ENCODE peak calls at places on chromosome 3, in eight cellular contexts. Q, Y, O, K, V, X, F and U are unnamed samples.

GRCh38 chr3:40713306-40713705 is 188.5 kb downstream of the ZNF621 start:
- DNase-seq in O (no peak), Y (no peak), K (no peak), F (no peak), V (no peak), X (no peak), Q (no peak), U (no peak)

GRCh38 chr3:40504636-40505430 is 1.0 kb upstream of the ZNF620 start:
- DNase-seq in K (no peak), V (no peak), F (peak), X (no peak), Y (no peak), Q (peak), O (no peak), U (peak)

GRCh38 chr3:64410226-64410625 is 185.0 kb upstream of the PRICKLE2 start:
- DNase-seq in F (no peak), Y (no peak), V (no peak), O (no peak), K (no peak), Q (no peak), X (no peak), U (no peak)

GRCh38 chr3:37330466-37330865 is 156.1 kb upstream of the LRRFIP2 start:
- DNase-seq in V (no peak), K (no peak), O (no peak), Q (no peak), X (no peak), Y (no peak), F (no peak), U (no peak)

GRCh38 chr3:139629033-139629432 is 48.7 kb downstream of the NMNAT3 start:
- DNase-seq in Q (peak), K (no peak), F (peak), Y (no peak), O (peak), V (no peak), X (no peak), U (peak)

GRCh38 chr3:46370784-46371183 is at the start of gene CCR5:
- DNase-seq in V (no peak), O (peak), Y (no peak), K (no peak), X (no peak), Q (no peak), F (no peak), U (no peak)

GRCh38 chr3:151009981-151010380 is 37.5 kb upstream of the CLRN1 start:
- DNase-seq in F (no peak), K (no peak), V (no peak), Y (no peak), O (no peak), X (no peak), Q (no peak), U (no peak)

GRCh38 chr3:37442397-37442796 is 268.0 kb upstream of the LRRFIP2 start:
- DNase-seq in Q (no peak), O (no peak), V (no peak), X (no peak), F (no peak), Y (no peak), K (no peak), U (no peak)